ENCODE peak calls at places on chromosome 10, in four cellular contexts. Z is DND-41, B is PC-3, H is body of pancreas. W is an unnamed sample.

GRCh38 chr10:101297901-101298451 is 56.0 kb upstream of the BTRC start:
- DNase-seq in H (peak), Z (peak), B (peak), W (no peak)

GRCh38 chr10:83459124-83459523 is 680.2 kb upstream of the GHITM start:
- DNase-seq in B (no peak), H (no peak), Z (no peak), W (no peak)

GRCh38 chr10:76036410-76036940 is 605.1 kb downstream of the LRMDA start:
- DNase-seq in B (peak), H (peak), Z (peak), W (no peak)

GRCh38 chr10:121595806-121596667 is 2.2 kb downstream of the FGFR2 start:
- DNase-seq in B (no peak), H (no peak), Z (no peak), W (peak)

GRCh38 chr10:110042181-110042580 is 34.4 kb downstream of the ADD3 start:
- DNase-seq in Z (no peak), H (no peak), B (no peak), W (no peak)

GRCh38 chr10:51700228-51700835 is 937 bp upstream of the CSTF2T start:
- DNase-seq in B (peak), H (peak), Z (peak), W (no peak)

GRCh38 chr10:70466951-70467350 is 11.6 kb upstream of the PALD1 start:
- DNase-seq in Z (no peak), H (no peak), B (no peak), W (no peak)

GRCh38 chr10:3895045-3895609 is 110.1 kb upstream of the KLF6 start:
- DNase-seq in B (no peak), H (no peak), Z (no peak), W (no peak)

GRCh38 chr10:104328916-104329710 is 9.2 kb downstream of the ITPRIP start:
- DNase-seq in Z (peak), B (peak), H (no peak), W (no peak)

GRCh38 chr10:92891885-92892705 is 43.8 kb downstream of the EXOC6 start:
- DNase-seq in B (peak), Z (no peak), H (peak), W (no peak)

GRCh38 chr10:92506336-92506735 is 67.6 kb downstream of the IDE start:
- DNase-seq in H (no peak), B (no peak), Z (no peak), W (no peak)

GRCh38 chr10:102673961-102674511 is 29.8 kb downstream of the TRIM8 start:
- DNase-seq in H (no peak), Z (peak), B (no peak), W (peak)

GRCh38 chr10:67917683-67918082 is 33.2 kb downstream of the SIRT1 start:
- DNase-seq in H (no peak), B (no peak), Z (no peak), W (no peak)

GRCh38 chr10:97234403-97234802 is 48.6 kb upstream of the SLIT1 start:
- DNase-seq in H (no peak), Z (no peak), B (peak), W (no peak)

GRCh38 chr10:61835069-61835908 is 66.2 kb upstream of the ARID5B start:
- DNase-seq in Z (peak), B (peak), H (peak), W (no peak)

GRCh38 chr10:119705434-119705831 is 20.4 kb upstream of the INPP5F start:
- DNase-seq in H (no peak), Z (no peak), B (no peak), W (no peak)
- H3K27ac ChIP-seq in H (no peak), Z (no peak), B (no peak), W (no peak)

GRCh38 chr10:29648114-29648982 is 13.6 kb upstream of the SVIL start:
- DNase-seq in B (no peak), H (no peak), Z (peak), W (no peak)
- H3K27ac ChIP-seq in B (peak), H (no peak), Z (peak), W (no peak)

DNA sequence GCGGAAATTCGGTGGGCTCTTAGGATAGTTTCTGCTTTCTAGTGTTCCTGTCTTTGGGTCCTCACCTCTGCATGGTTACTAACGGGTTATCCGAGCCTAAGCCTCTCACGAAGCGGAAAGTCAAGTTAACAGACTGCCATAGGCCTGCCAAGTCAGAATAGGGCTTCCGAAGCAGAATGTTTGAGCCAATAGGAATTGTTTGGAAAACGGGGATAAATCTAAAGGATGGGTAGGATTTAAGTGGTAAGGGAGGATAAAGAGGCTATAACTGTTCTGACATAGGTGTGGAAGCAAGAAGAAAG is 798 bp downstream of the TMEM254 start:
- DNase-seq in Z (no peak), H (no peak), B (no peak), W (no peak)
- H3K27ac ChIP-seq in Z (peak), H (peak), B (peak), W (peak)

GRCh38 chr10:5882961-5883360 is 6.7 kb downstream of the ANKRD16 start:
- DNase-seq in B (no peak), H (no peak), Z (no peak), W (no peak)
- H3K27ac ChIP-seq in B (no peak), H (no peak), Z (no peak), W (no peak)

GRCh38 chr10:113020838-113021237 is 70.8 kb downstream of the TCF7L2 start:
- DNase-seq in B (no peak), H (peak), Z (no peak), W (no peak)
- H3K27ac ChIP-seq in B (no peak), H (peak), Z (no peak), W (no peak)